ENCODE peak calls at places on chromosomes 5 and 9, in five cellular contexts. T is GM23338, N is transverse colon, F is spleen, G is H1. M is an unnamed sample.

GRCh38 chr9:115673599-115673998 is 480.0 kb upstream of the PAPPA start:
- DNase-seq in F (no peak), G (no peak), N (no peak), T (no peak), M (no peak)

GRCh38 chr5:102760815-102761214 is 5.7 kb downstream of the PAM start:
- DNase-seq in G (no peak), N (no peak), T (no peak), F (no peak), M (no peak)

GRCh38 chr9:90801507-90802289 is at the start of gene SYK:
- DNase-seq in T (peak), N (peak), F (peak), G (peak), M (no peak)

GRCh38 chr9:79131375-79131774 is 440.4 kb upstream of the TLE4 start:
- DNase-seq in G (no peak), N (no peak), T (peak), F (no peak), M (no peak)

GRCh38 chr5:43711496-43711895 is 108.5 kb downstream of the NNT start:
- DNase-seq in T (no peak), G (no peak), F (no peak), N (no peak), M (no peak)

GRCh38 chr5:176402684-176403083 is 13.7 kb downstream of the CLTB start:
- DNase-seq in T (no peak), G (no peak), N (peak), F (peak), M (peak)

GRCh38 chr5:31937703-31938102 is 236.4 kb downstream of the GOLPH3 start:
- DNase-seq in F (no peak), T (no peak), G (no peak), N (no peak), M (no peak)

GRCh38 chr5:57432876-57433275 is 49.7 kb downstream of the ACTBL2 start:
- DNase-seq in N (no peak), T (peak), G (no peak), F (no peak), M (no peak)

GRCh38 chr5:78907255-78907886 is 77.7 kb downstream of the ARSB start:
- DNase-seq in F (no peak), N (no peak), T (no peak), G (no peak), M (no peak)

GRCh38 chr9:136531904-136532798 is 13.7 kb downstream of the NOTCH1 start:
- DNase-seq in N (peak), F (no peak), T (no peak), G (no peak), M (no peak)

GRCh38 chr9:122197334-122197872 is 31.4 kb downstream of the LHX6 start:
- DNase-seq in F (no peak), N (no peak), T (peak), G (no peak), M (no peak)

GRCh38 chr5:165227515-165227914 is 1722.1 kb downstream of the MAT2B start:
- DNase-seq in F (no peak), T (peak), N (no peak), G (no peak), M (no peak)

GRCh38 chr5:59764361-59764760 is 129.2 kb downstream of the PDE4D start:
- DNase-seq in T (no peak), F (no peak), G (no peak), N (no peak), M (no peak)

GRCh38 chr5:176481659-176482213 is 33.6 kb downstream of the FAF2 start:
- DNase-seq in F (no peak), N (no peak), T (no peak), G (no peak), M (no peak)

GRCh38 chr5:35360671-35361070 is 130.4 kb upstream of the PRLR start:
- DNase-seq in T (no peak), F (no peak), G (no peak), N (no peak), M (no peak)

GRCh38 chr9:76365028-76365427 is 29.2 kb downstream of the RFK start:
- DNase-seq in F (no peak), T (peak), N (no peak), G (no peak), M (no peak)

GRCh38 chr5:67481362-67481761 is 284.8 kb upstream of the CD180 start:
- DNase-seq in F (no peak), T (no peak), N (no peak), G (no peak), M (no peak)

GRCh38 chr5:10202089-10202753 is 47.5 kb downstream of the ATPSCKMT start:
- DNase-seq in F (no peak), T (peak), G (no peak), N (no peak), M (no peak)

GRCh38 chr9:94697972-94698581 is 28.4 kb upstream of the AOPEP start:
- DNase-seq in N (no peak), G (no peak), F (no peak), T (peak), M (no peak)

GRCh38 chr9:89593776-89594427 is 10.9 kb upstream of the GADD45G start:
- DNase-seq in T (peak), N (peak), F (peak), G (peak), M (no peak)

GRCh38 chr9:129382281-129383004 is 204.4 kb upstream of the IER5L start:
- DNase-seq in G (no peak), N (no peak), F (no peak), T (no peak), M (no peak)

GRCh38 chr5:129460951-129461815 is 1.1 kb downstream of the ADAMTS19 start:
- DNase-seq in F (peak), T (peak), G (peak), N (peak), M (no peak)

GRCh38 chr9:33374190-33374589 is 28.2 kb downstream of the AQP7 start:
- DNase-seq in F (peak), G (no peak), T (no peak), N (no peak), M (peak)

GRCh38 chr5:111364992-111365391 is 140.8 kb downstream of the CAMK4 start:
- DNase-seq in T (peak), F (no peak), N (no peak), G (no peak), M (no peak)

GRCh38 chr5:133821311-133821741 is 147.1 kb downstream of the C5orf15 start:
- DNase-seq in F (no peak), G (no peak), N (no peak), T (no peak), M (no peak)

GRCh38 chr9:83236029-83236696 is 173.2 kb upstream of the RASEF start:
- DNase-seq in T (no peak), G (no peak), N (no peak), F (no peak), M (no peak)

GRCh38 chr5:133304707-133305216 is 252.9 kb downstream of the HSPA4 start:
- DNase-seq in F (no peak), N (no peak), G (no peak), T (no peak), M (no peak)

GRCh38 chr5:151127926-151128325 is 29.7 kb downstream of the ANXA6 start:
- DNase-seq in G (no peak), T (no peak), N (no peak), F (no peak), M (no peak)

GRCh38 chr5:107893642-107894041 is 222.9 kb upstream of the EFNA5 start:
- DNase-seq in G (no peak), T (no peak), N (no peak), F (no peak), M (no peak)

GRCh38 chr9:133907302-133907880 is 84.7 kb downstream of the VAV2 start:
- DNase-seq in T (no peak), G (no peak), F (no peak), N (no peak), M (no peak)

GRCh38 chr5:116554764-116555163 is 19.9 kb downstream of the SEMA6A start:
- DNase-seq in F (no peak), G (no peak), T (no peak), N (no peak), M (no peak)
- TF ChIP-seq CTCF in F (no peak), G (no peak), T (no peak), N (no peak), M (no peak)

DNA sequence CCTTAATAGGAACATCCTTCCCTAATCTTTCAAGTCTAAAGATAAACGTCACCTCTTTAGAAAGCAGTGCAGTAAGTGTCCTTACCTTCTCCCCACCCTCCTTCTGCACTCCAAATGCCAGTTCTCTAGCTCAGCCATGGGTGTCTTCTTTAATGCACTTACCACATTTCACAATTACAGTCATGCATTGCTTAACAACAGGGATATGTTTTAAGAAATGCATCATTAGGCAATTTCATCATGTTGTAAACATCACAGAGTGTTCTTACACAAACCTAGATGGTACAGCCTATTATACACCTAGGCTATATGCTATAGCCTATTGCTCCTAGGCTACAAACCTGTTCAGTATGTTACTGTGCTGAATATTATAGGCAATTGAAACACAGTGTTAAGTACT is 91.2 kb downstream of the RFX3 start:
- DNase-seq in N (no peak), G (no peak), T (no peak), F (no peak), M (no peak)
- TF ChIP-seq POLR2AphosphoS5 in N (no peak), G (no peak), T (no peak), F (no peak), M (no peak)

DNA sequence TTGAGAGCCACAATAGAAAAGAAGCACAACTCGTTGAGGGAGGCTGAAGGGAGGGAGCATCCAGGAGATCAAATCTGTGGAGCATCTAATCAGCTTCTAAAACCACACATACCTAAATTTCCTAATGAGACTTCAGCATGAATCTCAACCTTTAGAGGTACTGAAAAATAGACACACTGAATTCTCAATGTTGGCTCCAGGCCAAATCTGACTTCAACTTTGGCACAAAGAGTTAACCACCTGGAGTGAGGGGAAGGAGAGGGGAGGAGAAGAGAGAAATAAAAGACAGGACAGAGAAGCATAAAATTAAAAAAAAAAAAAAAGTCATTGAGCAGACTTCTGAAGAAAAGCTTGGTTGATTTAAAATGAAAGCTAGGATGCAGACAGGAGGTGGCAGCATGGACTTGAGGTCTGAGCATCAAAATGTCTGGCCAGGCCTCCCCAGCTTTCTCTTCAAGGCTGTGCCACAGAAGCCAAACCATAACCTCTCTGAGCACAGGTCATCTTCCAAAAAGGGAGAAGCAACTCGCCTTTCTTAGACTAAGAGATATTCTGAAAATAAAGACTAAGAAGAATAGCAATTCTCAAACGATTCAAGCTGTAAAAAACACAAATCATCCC is 205.6 kb downstream of the DENND1A start:
- DNase-seq in F (no peak), T (peak), N (no peak), G (no peak), M (no peak)
- TF ChIP-seq CTCF in F (no peak), T (peak), N (peak), G (no peak), M (no peak)

GRCh38 chr5:14302343-14302742 is 159.2 kb downstream of the TRIO start:
- DNase-seq in F (no peak), T (no peak), N (no peak), G (no peak), M (no peak)

GRCh38 chr5:14309199-14309598 is 166.1 kb downstream of the TRIO start:
- DNase-seq in G (no peak), F (no peak), N (no peak), T (no peak), M (no peak)

GRCh38 chr5:14308384-14309154 is 165.4 kb downstream of the TRIO start:
- DNase-seq in T (no peak), N (no peak), G (no peak), F (no peak), M (no peak)

GRCh38 chr5:14306415-14306814 is 163.3 kb downstream of the TRIO start:
- DNase-seq in N (no peak), T (no peak), F (no peak), G (no peak), M (no peak)

DNA sequence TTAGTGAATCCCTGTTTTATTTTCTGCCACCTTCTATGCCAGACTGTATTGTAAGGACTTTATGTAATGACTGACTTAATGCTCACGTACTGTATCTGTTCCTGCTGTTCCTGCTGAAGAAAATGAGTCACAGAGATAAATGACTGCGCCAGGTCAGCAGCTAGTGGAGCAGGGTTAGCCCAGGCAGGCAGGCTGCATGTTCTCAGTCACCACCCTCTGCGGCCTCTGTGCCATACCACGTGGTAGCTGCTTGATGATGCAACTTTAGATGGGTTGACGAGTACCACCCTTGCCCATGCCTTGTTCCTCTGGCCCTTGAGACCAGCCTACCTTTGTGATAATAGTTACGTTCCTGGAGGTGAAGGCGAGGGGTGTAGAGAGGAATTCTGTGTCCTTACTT is 161.9 kb downstream of the TRIO start:
- DNase-seq in G (no peak), T (no peak), N (no peak), F (no peak), M (no peak)
- TF ChIP-seq POLR2AphosphoS5 in G (no peak), T (no peak), N (no peak), F (no peak), M (no peak)

DNA sequence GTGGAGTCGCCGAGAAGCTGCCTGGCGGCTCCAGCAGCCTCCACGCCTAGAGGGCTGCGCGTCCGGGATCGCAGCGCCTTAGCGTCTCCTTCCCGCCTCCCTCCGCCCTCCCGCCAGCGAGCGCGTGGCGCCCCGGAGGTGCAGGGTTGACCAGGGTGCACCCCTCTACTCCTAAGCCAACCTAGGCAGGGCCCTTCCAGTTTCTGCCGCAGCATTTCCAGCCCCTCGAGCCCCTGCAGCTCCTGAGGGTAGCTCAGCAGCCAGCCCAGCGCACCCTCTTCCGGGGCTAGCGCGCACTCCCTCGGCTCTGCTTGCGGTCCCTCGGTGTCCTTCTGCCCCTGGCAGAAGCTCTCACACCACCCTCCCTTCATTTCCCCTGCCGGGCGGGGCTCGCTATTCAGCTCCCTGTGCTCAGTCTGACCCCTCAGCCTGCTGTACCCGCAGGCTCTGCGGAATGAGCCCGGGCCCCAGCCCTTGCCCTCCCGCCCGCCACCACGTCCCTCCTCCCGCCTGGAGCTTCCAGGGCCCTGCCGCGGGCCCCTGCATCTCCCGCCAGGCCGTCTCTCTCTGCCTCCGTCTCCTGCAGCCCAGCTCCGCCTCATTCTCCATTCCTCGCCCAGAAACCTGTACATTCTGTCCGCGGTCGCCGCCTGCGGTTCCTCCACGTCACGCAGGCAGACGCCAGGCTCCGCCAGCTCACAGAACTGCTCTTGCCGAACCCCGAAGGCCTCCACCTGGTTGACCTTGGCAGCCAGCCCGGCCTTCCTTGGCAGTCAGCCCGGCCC is 61.8 kb downstream of the SPATA31C2 start:
- DNase-seq in F (peak), G (peak), N (peak), T (peak), M (peak)
- TF ChIP-seq CTCF in F (no peak), G (peak), N (peak), T (peak), M (peak)

M was measured in suprapubic skin.